ENCODE peak calls at places on chromosomes 7 and 10, in seven cellular contexts. Y is GM12892, X is IMR-90, E is A549, D is H54, I is adrenal gland, S is lower leg skin. U is an unnamed sample.

GRCh38 chr10:112360308-112361270 is 13.3 kb upstream of the ACSL5 start:
- DNase-seq in S (peak), D (peak), Y (no peak), E (peak), X (peak), I (peak), U (peak)

GRCh38 chr10:101835406-101835805 is 8.2 kb downstream of the KCNIP2 start:
- DNase-seq in X (no peak), E (no peak), D (no peak), S (no peak), I (no peak), Y (no peak), U (no peak)

GRCh38 chr10:96271017-96271815 is at the start of gene BLNK:
- DNase-seq in D (no peak), X (peak), Y (peak), S (peak), I (peak), E (no peak), U (peak)

GRCh38 chr10:21399392-21400015 is 126.0 kb downstream of the SKIDA1 start:
- DNase-seq in D (no peak), I (no peak), X (peak), E (peak), S (no peak), Y (no peak), U (no peak)

GRCh38 chr7:56028942-56029630 is 22.2 kb downstream of the PSPH start:
- DNase-seq in I (no peak), S (no peak), E (peak), Y (no peak), X (peak), D (no peak), U (no peak)

GRCh38 chr7:13981070-13981469 is 8.4 kb downstream of the ETV1 start:
- DNase-seq in S (peak), D (peak), Y (no peak), E (peak), X (peak), I (peak), U (no peak)

GRCh38 chr10:70617798-70618568 is 15.4 kb upstream of the PRF1 start:
- DNase-seq in S (no peak), Y (no peak), X (peak), E (no peak), D (peak), I (no peak), U (no peak)

GRCh38 chr7:32890553-32891045 is 961 bp downstream of the KBTBD2 start:
- DNase-seq in E (peak), X (peak), Y (peak), D (no peak), S (peak), I (no peak), U (no peak)

GRCh38 chr7:140719711-140720110 is 23.2 kb downstream of the NDUFB2 start:
- DNase-seq in D (no peak), I (no peak), S (no peak), X (peak), E (no peak), Y (no peak), U (no peak)

DNA sequence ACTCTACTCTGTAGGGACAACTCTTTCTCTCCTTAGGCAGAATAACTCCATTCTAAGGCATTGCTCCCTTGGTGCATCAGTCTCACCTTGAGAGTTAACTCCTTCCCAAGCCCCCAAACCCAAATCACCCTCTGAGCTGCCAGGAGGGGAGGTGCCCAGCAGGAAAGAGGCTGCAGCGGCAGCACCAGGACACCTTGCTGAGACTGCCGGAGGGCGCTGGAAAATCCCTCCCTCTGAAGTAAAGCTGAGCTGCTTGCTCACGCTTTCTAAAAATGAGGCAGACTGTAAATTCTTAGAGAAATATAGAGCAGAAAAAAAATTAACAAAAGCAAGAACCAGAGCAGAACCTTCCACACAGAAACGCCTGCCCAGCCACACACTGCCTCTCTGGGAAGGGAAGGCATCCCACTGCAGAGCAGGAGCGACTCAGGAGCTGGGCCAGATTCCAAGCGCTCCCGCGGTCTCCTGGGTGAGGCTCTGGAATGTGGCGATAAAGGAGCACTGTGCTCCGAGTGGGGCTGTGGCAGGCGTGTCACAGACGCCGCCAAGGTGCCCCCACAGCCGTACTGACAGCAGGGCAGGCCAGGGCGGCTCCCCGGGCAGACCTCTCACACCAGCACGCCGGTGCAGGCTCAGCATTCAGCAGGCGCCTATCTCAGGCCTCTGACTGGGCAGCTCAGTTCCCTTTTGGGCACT is 202.1 kb downstream of the TNS3 start:
- DNase-seq in I (no peak), E (peak), S (no peak), X (peak), Y (no peak), D (peak), U (peak)
- TF ChIP-seq POLR2A in I (no peak), E (no peak), S (no peak), X (no peak), Y (no peak), D (no peak), U (no peak)

GRCh38 chr10:18140149-18140956 is at the start of gene CACNB2:
- DNase-seq in S (peak), E (peak), Y (no peak), I (peak), D (no peak), X (peak), U (no peak)
- TF ChIP-seq POLR2A in S (no peak), E (no peak), Y (no peak), I (no peak), D (no peak), X (no peak), U (no peak)

GRCh38 chr7:73685311-73685710 is 1.9 kb downstream of the BUD23 start:
- DNase-seq in S (no peak), E (no peak), Y (no peak), D (no peak), X (no peak), I (no peak), U (no peak)

GRCh38 chr7:73682745-73683055 is 553 bp downstream of the DNAJC30 start:
- DNase-seq in S (no peak), X (no peak), Y (no peak), D (no peak), E (no peak), I (no peak), U (no peak)

GRCh38 chr7:73683916-73684693 is 708 bp downstream of the BUD23 start:
- DNase-seq in E (no peak), S (no peak), D (no peak), Y (no peak), I (no peak), X (no peak), U (no peak)

GRCh38 chr7:73681031-73681430 is 2.2 kb downstream of the DNAJC30 start:
- DNase-seq in E (no peak), I (no peak), S (no peak), D (no peak), Y (no peak), X (peak), U (no peak)

DNA sequence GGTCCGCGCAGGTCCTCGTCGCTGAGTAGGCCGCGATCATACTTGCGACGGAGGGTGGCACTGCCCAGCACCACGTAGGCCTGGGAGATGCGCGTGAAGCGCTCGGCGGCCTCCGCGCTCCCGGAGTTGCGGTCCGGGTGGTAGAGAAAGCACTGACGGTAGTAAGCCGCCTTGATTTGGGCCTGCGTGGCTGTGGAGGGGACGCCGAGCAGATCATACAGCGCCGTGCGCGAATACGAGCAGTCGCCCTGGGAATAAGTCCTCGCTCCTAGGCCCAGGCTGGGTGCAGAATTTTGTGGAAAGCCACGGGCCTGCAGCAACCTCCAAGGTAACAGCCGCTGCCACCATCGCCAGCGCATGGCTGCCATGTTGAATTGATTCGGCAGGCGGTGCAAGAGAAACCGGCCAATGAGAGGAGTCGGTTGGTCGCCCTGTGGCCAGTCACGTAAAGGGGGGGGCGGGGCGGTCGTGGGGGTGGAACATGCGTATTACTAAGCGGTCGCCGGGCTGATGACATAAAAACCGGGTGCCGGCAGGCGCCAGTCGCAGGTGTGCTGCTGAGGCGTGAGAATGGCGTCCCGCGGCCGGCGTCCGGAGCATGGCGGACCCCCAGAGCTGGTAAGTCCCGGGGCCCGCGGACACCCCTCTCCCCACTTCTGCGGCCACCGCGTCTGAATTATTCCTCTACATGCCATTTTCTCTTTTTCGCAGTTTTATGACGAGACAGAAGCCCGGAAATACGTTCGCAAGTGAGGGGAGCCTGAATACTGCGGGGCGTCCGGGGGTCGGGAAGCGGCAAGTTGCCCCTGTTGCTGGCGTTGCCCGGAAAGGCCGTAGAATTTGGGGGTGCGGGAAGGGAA is at the start of the genes BUD23 and DNAJC30:
- DNase-seq in Y (peak), I (peak), D (peak), E (peak), X (peak), S (peak), U (peak)
- TF ChIP-seq POLR2A in Y (peak), I (peak), D (peak), E (peak), X (peak), S (no peak), U (peak)

GRCh38 chr7:4641667-4642467 is 40.2 kb upstream of the FOXK1 start:
- DNase-seq in S (peak), I (peak), X (peak), E (peak), D (peak), Y (peak), U (peak)
- TF ChIP-seq POLR2A in S (no peak), I (peak), X (peak), E (peak), D (peak), Y (peak), U (peak)

U was measured in breast epithelium.